ENCODE peak calls at places on chromosomes 7 and 10, in ten cellular contexts. One of them, this sample, is unnamed.
A peak's percentile ranks its signal among the peaks of the same experiment; 100 is the strongest.

GRCh38 chr10:49280001-49280408 is 19.0 kb upstream of the C10orf71 start:
- DNase-seq in activated CD4-positive, alpha-beta T cell treated with anti-CD3 and anti-CD28 coated beads, Interleukin-2, amount 10 ng/mL, durations not matched to agents 7 days and 5 days: no peak
- DNase-seq in HTR-8/SVneo: no peak
- DNase-seq in GM12865: no peak
- DNase-seq in NCI-H2171 treated with DMSO at 0.1 percent for 48 hours: no peak
- DNase-seq in Calu3: no peak
- DNase-seq in Ammon's horn: no peak
- DNase-seq in amniotic stem cell: no peak
- DNase-seq in suprapubic skin: no peak
- DNase-seq in ascending aorta: peak; percentile 68
- DNase-seq in this sample: no peak

GRCh38 chr7:146700015-146700560 is 583.5 kb downstream of the CNTNAP2 start:
- DNase-seq in activated CD4-positive, alpha-beta T cell treated with anti-CD3 and anti-CD28 coated beads, Interleukin-2, amount 10 ng/mL, durations not matched to agents 7 days and 5 days: no peak
- DNase-seq in HTR-8/SVneo: no peak
- DNase-seq in GM12865: no peak
- DNase-seq in NCI-H2171 treated with DMSO at 0.1 percent for 48 hours: no peak
- DNase-seq in Calu3: no peak
- DNase-seq in Ammon's horn: no peak
- DNase-seq in amniotic stem cell: no peak
- DNase-seq in suprapubic skin: no peak
- DNase-seq in ascending aorta: no peak
- DNase-seq in this sample: no peak

GRCh38 chr7:79149831-79150230 is 303.6 kb downstream of the MAGI2 start:
- DNase-seq in activated CD4-positive, alpha-beta T cell treated with anti-CD3 and anti-CD28 coated beads, Interleukin-2, amount 10 ng/mL, durations not matched to agents 7 days and 5 days: no peak
- DNase-seq in HTR-8/SVneo: no peak
- DNase-seq in GM12865: no peak
- DNase-seq in NCI-H2171 treated with DMSO at 0.1 percent for 48 hours: no peak
- DNase-seq in Calu3: no peak
- DNase-seq in Ammon's horn: no peak
- DNase-seq in amniotic stem cell: no peak
- DNase-seq in suprapubic skin: no peak
- DNase-seq in ascending aorta: no peak
- DNase-seq in this sample: no peak

GRCh38 chr7:105713488-105714465 is 132.5 kb upstream of the EFCAB10 start:
- DNase-seq in activated CD4-positive, alpha-beta T cell treated with anti-CD3 and anti-CD28 coated beads, Interleukin-2, amount 10 ng/mL, durations not matched to agents 7 days and 5 days: no peak
- DNase-seq in HTR-8/SVneo: peak; percentile 7
- DNase-seq in GM12865: no peak
- DNase-seq in NCI-H2171 treated with DMSO at 0.1 percent for 48 hours: no peak
- DNase-seq in Calu3: no peak
- DNase-seq in Ammon's horn: no peak
- DNase-seq in amniotic stem cell: no peak
- DNase-seq in suprapubic skin: no peak
- DNase-seq in ascending aorta: no peak
- DNase-seq in this sample: no peak

GRCh38 chr7:43674559-43675436 is 54.5 kb downstream of the COA1 start:
- DNase-seq in activated CD4-positive, alpha-beta T cell treated with anti-CD3 and anti-CD28 coated beads, Interleukin-2, amount 10 ng/mL, durations not matched to agents 7 days and 5 days: no peak
- DNase-seq in HTR-8/SVneo: peak; percentile 56
- DNase-seq in GM12865: no peak
- DNase-seq in NCI-H2171 treated with DMSO at 0.1 percent for 48 hours: no peak
- DNase-seq in Calu3: peak; percentile 40
- DNase-seq in Ammon's horn: no peak
- DNase-seq in amniotic stem cell: no peak
- DNase-seq in suprapubic skin: no peak
- DNase-seq in ascending aorta: no peak
- DNase-seq in this sample: no peak

GRCh38 chr7:45985902-45986301 is 64.8 kb upstream of the IGFBP3 start:
- DNase-seq in activated CD4-positive, alpha-beta T cell treated with anti-CD3 and anti-CD28 coated beads, Interleukin-2, amount 10 ng/mL, durations not matched to agents 7 days and 5 days: no peak
- DNase-seq in HTR-8/SVneo: no peak
- DNase-seq in GM12865: no peak
- DNase-seq in NCI-H2171 treated with DMSO at 0.1 percent for 48 hours: no peak
- DNase-seq in Calu3: peak; percentile 52
- DNase-seq in Ammon's horn: no peak
- DNase-seq in amniotic stem cell: no peak
- DNase-seq in suprapubic skin: no peak
- DNase-seq in ascending aorta: no peak
- DNase-seq in this sample: no peak

GRCh38 chr7:7122701-7123281 is 59.6 kb upstream of the C1GALT1 start:
- DNase-seq in activated CD4-positive, alpha-beta T cell treated with anti-CD3 and anti-CD28 coated beads, Interleukin-2, amount 10 ng/mL, durations not matched to agents 7 days and 5 days: no peak
- DNase-seq in HTR-8/SVneo: no peak
- DNase-seq in GM12865: no peak
- DNase-seq in NCI-H2171 treated with DMSO at 0.1 percent for 48 hours: no peak
- DNase-seq in Calu3: no peak
- DNase-seq in Ammon's horn: no peak
- DNase-seq in amniotic stem cell: no peak
- DNase-seq in suprapubic skin: no peak
- DNase-seq in ascending aorta: no peak
- DNase-seq in this sample: no peak

GRCh38 chr10:102599565-102600327 is 44.5 kb upstream of the TRIM8 start:
- DNase-seq in activated CD4-positive, alpha-beta T cell treated with anti-CD3 and anti-CD28 coated beads, Interleukin-2, amount 10 ng/mL, durations not matched to agents 7 days and 5 days: no peak
- DNase-seq in HTR-8/SVneo: no peak
- DNase-seq in GM12865: no peak
- DNase-seq in NCI-H2171 treated with DMSO at 0.1 percent for 48 hours: no peak
- DNase-seq in Calu3: no peak
- DNase-seq in Ammon's horn: no peak
- DNase-seq in amniotic stem cell: no peak
- DNase-seq in suprapubic skin: no peak
- DNase-seq in ascending aorta: no peak
- DNase-seq in this sample: no peak

GRCh38 chr7:27551803-27552202 is 110.9 kb downstream of the HIBADH start:
- DNase-seq in activated CD4-positive, alpha-beta T cell treated with anti-CD3 and anti-CD28 coated beads, Interleukin-2, amount 10 ng/mL, durations not matched to agents 7 days and 5 days: no peak
- DNase-seq in HTR-8/SVneo: no peak
- DNase-seq in GM12865: no peak
- DNase-seq in NCI-H2171 treated with DMSO at 0.1 percent for 48 hours: peak; percentile 89
- DNase-seq in Calu3: no peak
- DNase-seq in Ammon's horn: peak; percentile 13
- DNase-seq in amniotic stem cell: no peak
- DNase-seq in suprapubic skin: no peak
- DNase-seq in ascending aorta: no peak
- DNase-seq in this sample: no peak

GRCh38 chr7:83413831-83414230 is 235.1 kb downstream of the SEMA3E start:
- DNase-seq in activated CD4-positive, alpha-beta T cell treated with anti-CD3 and anti-CD28 coated beads, Interleukin-2, amount 10 ng/mL, durations not matched to agents 7 days and 5 days: no peak
- DNase-seq in HTR-8/SVneo: no peak
- DNase-seq in GM12865: no peak
- DNase-seq in NCI-H2171 treated with DMSO at 0.1 percent for 48 hours: peak; percentile 58
- DNase-seq in Calu3: no peak
- DNase-seq in Ammon's horn: peak; percentile 13
- DNase-seq in amniotic stem cell: no peak
- DNase-seq in suprapubic skin: no peak
- DNase-seq in ascending aorta: no peak
- DNase-seq in this sample: no peak

GRCh38 chr7:149077594-149077993 is 12.9 kb downstream of the ZNF786 start:
- DNase-seq in activated CD4-positive, alpha-beta T cell treated with anti-CD3 and anti-CD28 coated beads, Interleukin-2, amount 10 ng/mL, durations not matched to agents 7 days and 5 days: no peak
- DNase-seq in HTR-8/SVneo: no peak
- DNase-seq in GM12865: no peak
- DNase-seq in NCI-H2171 treated with DMSO at 0.1 percent for 48 hours: no peak
- DNase-seq in Calu3: no peak
- DNase-seq in Ammon's horn: no peak
- DNase-seq in amniotic stem cell: no peak
- DNase-seq in suprapubic skin: no peak
- DNase-seq in ascending aorta: no peak
- DNase-seq in this sample: no peak

GRCh38 chr7:109835577-109835976 is 1255.3 kb upstream of the LRRN3 start:
- DNase-seq in activated CD4-positive, alpha-beta T cell treated with anti-CD3 and anti-CD28 coated beads, Interleukin-2, amount 10 ng/mL, durations not matched to agents 7 days and 5 days: no peak
- DNase-seq in HTR-8/SVneo: no peak
- DNase-seq in GM12865: no peak
- DNase-seq in NCI-H2171 treated with DMSO at 0.1 percent for 48 hours: no peak
- DNase-seq in Calu3: no peak
- DNase-seq in Ammon's horn: no peak
- DNase-seq in amniotic stem cell: no peak
- DNase-seq in suprapubic skin: no peak
- DNase-seq in ascending aorta: no peak
- DNase-seq in this sample: no peak

GRCh38 chr7:136400877-136401276 is 423.7 kb upstream of the MTPN start:
- DNase-seq in activated CD4-positive, alpha-beta T cell treated with anti-CD3 and anti-CD28 coated beads, Interleukin-2, amount 10 ng/mL, durations not matched to agents 7 days and 5 days: no peak
- DNase-seq in HTR-8/SVneo: no peak
- DNase-seq in GM12865: no peak
- DNase-seq in NCI-H2171 treated with DMSO at 0.1 percent for 48 hours: no peak
- DNase-seq in Calu3: no peak
- DNase-seq in Ammon's horn: no peak
- DNase-seq in amniotic stem cell: no peak
- DNase-seq in suprapubic skin: no peak
- DNase-seq in ascending aorta: no peak
- DNase-seq in this sample: no peak

GRCh38 chr7:140726304-140726703 is 29.8 kb downstream of the NDUFB2 start:
- DNase-seq in activated CD4-positive, alpha-beta T cell treated with anti-CD3 and anti-CD28 coated beads, Interleukin-2, amount 10 ng/mL, durations not matched to agents 7 days and 5 days: no peak
- DNase-seq in HTR-8/SVneo: peak; percentile 6
- DNase-seq in GM12865: peak; percentile 12
- DNase-seq in NCI-H2171 treated with DMSO at 0.1 percent for 48 hours: peak; percentile 47
- DNase-seq in Calu3: no peak
- DNase-seq in Ammon's horn: peak; percentile 20
- DNase-seq in amniotic stem cell: no peak
- DNase-seq in suprapubic skin: no peak
- DNase-seq in ascending aorta: no peak
- DNase-seq in this sample: peak; percentile 28

GRCh38 chr10:454860-455259 is 234.6 kb downstream of the DIP2C start:
- DNase-seq in activated CD4-positive, alpha-beta T cell treated with anti-CD3 and anti-CD28 coated beads, Interleukin-2, amount 10 ng/mL, durations not matched to agents 7 days and 5 days: no peak
- DNase-seq in HTR-8/SVneo: peak; percentile 88
- DNase-seq in GM12865: no peak
- DNase-seq in NCI-H2171 treated with DMSO at 0.1 percent for 48 hours: no peak
- DNase-seq in Calu3: peak; percentile 47
- DNase-seq in Ammon's horn: no peak
- DNase-seq in amniotic stem cell: peak; percentile 44
- DNase-seq in suprapubic skin: no peak
- DNase-seq in ascending aorta: peak; percentile 71
- DNase-seq in this sample: no peak

GRCh38 chr10:49606981-49607535 is 3.1 kb upstream of the SLC18A3 start:
- DNase-seq in activated CD4-positive, alpha-beta T cell treated with anti-CD3 and anti-CD28 coated beads, Interleukin-2, amount 10 ng/mL, durations not matched to agents 7 days and 5 days: peak; percentile 83
- DNase-seq in HTR-8/SVneo: peak; percentile 80
- DNase-seq in GM12865: peak; percentile 73
- DNase-seq in NCI-H2171 treated with DMSO at 0.1 percent for 48 hours: no peak
- DNase-seq in Calu3: peak; percentile 80
- DNase-seq in Ammon's horn: peak; percentile 14
- DNase-seq in amniotic stem cell: peak; percentile 4
- DNase-seq in suprapubic skin: peak; percentile 54
- DNase-seq in ascending aorta: peak; percentile 68
- DNase-seq in this sample: peak; percentile 90

GRCh38 chr10:79038104-79038840 is 30.5 kb upstream of the ZMIZ1 start:
- DNase-seq in activated CD4-positive, alpha-beta T cell treated with anti-CD3 and anti-CD28 coated beads, Interleukin-2, amount 10 ng/mL, durations not matched to agents 7 days and 5 days: no peak
- DNase-seq in HTR-8/SVneo: no peak
- DNase-seq in GM12865: no peak
- DNase-seq in NCI-H2171 treated with DMSO at 0.1 percent for 48 hours: no peak
- DNase-seq in Calu3: no peak
- DNase-seq in Ammon's horn: no peak
- DNase-seq in amniotic stem cell: no peak
- DNase-seq in suprapubic skin: no peak
- DNase-seq in ascending aorta: no peak
- DNase-seq in this sample: no peak

GRCh38 chr10:99008106-99008505 is 227.5 kb downstream of the HPSE2 start:
- DNase-seq in activated CD4-positive, alpha-beta T cell treated with anti-CD3 and anti-CD28 coated beads, Interleukin-2, amount 10 ng/mL, durations not matched to agents 7 days and 5 days: no peak
- DNase-seq in HTR-8/SVneo: no peak
- DNase-seq in GM12865: no peak
- DNase-seq in NCI-H2171 treated with DMSO at 0.1 percent for 48 hours: no peak
- DNase-seq in Calu3: no peak
- DNase-seq in Ammon's horn: no peak
- DNase-seq in amniotic stem cell: no peak
- DNase-seq in suprapubic skin: no peak
- DNase-seq in ascending aorta: no peak
- DNase-seq in this sample: no peak

GRCh38 chr10:51063659-51064535 is 10.4 kb upstream of the PRKG1 start:
- DNase-seq in activated CD4-positive, alpha-beta T cell treated with anti-CD3 and anti-CD28 coated beads, Interleukin-2, amount 10 ng/mL, durations not matched to agents 7 days and 5 days: no peak
- DNase-seq in HTR-8/SVneo: no peak
- DNase-seq in GM12865: peak; percentile 11
- DNase-seq in NCI-H2171 treated with DMSO at 0.1 percent for 48 hours: no peak
- DNase-seq in Calu3: no peak
- DNase-seq in Ammon's horn: peak; percentile 51
- DNase-seq in amniotic stem cell: peak; percentile 12
- DNase-seq in suprapubic skin: no peak
- DNase-seq in ascending aorta: no peak
- DNase-seq in this sample: no peak

GRCh38 chr7:13830604-13830915 is 158.9 kb downstream of the ETV1 start:
- DNase-seq in activated CD4-positive, alpha-beta T cell treated with anti-CD3 and anti-CD28 coated beads, Interleukin-2, amount 10 ng/mL, durations not matched to agents 7 days and 5 days: no peak
- DNase-seq in HTR-8/SVneo: no peak
- DNase-seq in GM12865: no peak
- DNase-seq in NCI-H2171 treated with DMSO at 0.1 percent for 48 hours: no peak
- DNase-seq in Calu3: no peak
- DNase-seq in Ammon's horn: no peak
- DNase-seq in amniotic stem cell: no peak
- DNase-seq in suprapubic skin: no peak
- DNase-seq in ascending aorta: no peak
- DNase-seq in this sample: no peak

GRCh38 chr10:126135177-126135576 is 238.8 kb downstream of the FANK1 start:
- DNase-seq in activated CD4-positive, alpha-beta T cell treated with anti-CD3 and anti-CD28 coated beads, Interleukin-2, amount 10 ng/mL, durations not matched to agents 7 days and 5 days: no peak
- DNase-seq in HTR-8/SVneo: no peak
- DNase-seq in GM12865: no peak
- DNase-seq in NCI-H2171 treated with DMSO at 0.1 percent for 48 hours: no peak
- DNase-seq in Calu3: no peak
- DNase-seq in Ammon's horn: no peak
- DNase-seq in amniotic stem cell: no peak
- DNase-seq in suprapubic skin: no peak
- DNase-seq in ascending aorta: peak; percentile 31
- DNase-seq in this sample: no peak

GRCh38 chr7:114086491-114086905 is 167.7 kb upstream of the PPP1R3A start:
- DNase-seq in activated CD4-positive, alpha-beta T cell treated with anti-CD3 and anti-CD28 coated beads, Interleukin-2, amount 10 ng/mL, durations not matched to agents 7 days and 5 days: no peak
- DNase-seq in HTR-8/SVneo: no peak
- DNase-seq in GM12865: peak; percentile 43
- DNase-seq in NCI-H2171 treated with DMSO at 0.1 percent for 48 hours: no peak
- DNase-seq in Calu3: peak; percentile 45
- DNase-seq in Ammon's horn: no peak
- DNase-seq in amniotic stem cell: no peak
- DNase-seq in suprapubic skin: peak; percentile 71
- DNase-seq in ascending aorta: no peak
- DNase-seq in this sample: peak; percentile 34

GRCh38 chr10:79400567-79401004 is 44.8 kb downstream of the ZCCHC24 start:
- DNase-seq in activated CD4-positive, alpha-beta T cell treated with anti-CD3 and anti-CD28 coated beads, Interleukin-2, amount 10 ng/mL, durations not matched to agents 7 days and 5 days: peak; percentile 40
- DNase-seq in HTR-8/SVneo: peak; percentile 50
- DNase-seq in GM12865: peak; percentile 63
- DNase-seq in NCI-H2171 treated with DMSO at 0.1 percent for 48 hours: no peak
- DNase-seq in Calu3: peak; percentile 70
- DNase-seq in Ammon's horn: no peak
- DNase-seq in amniotic stem cell: no peak
- DNase-seq in suprapubic skin: no peak
- DNase-seq in ascending aorta: no peak
- DNase-seq in this sample: peak; percentile 87

GRCh38 chr10:30784896-30785605 is 155.5 kb upstream of the LYZL2 start:
- DNase-seq in activated CD4-positive, alpha-beta T cell treated with anti-CD3 and anti-CD28 coated beads, Interleukin-2, amount 10 ng/mL, durations not matched to agents 7 days and 5 days: no peak
- DNase-seq in HTR-8/SVneo: peak; percentile 64
- DNase-seq in GM12865: peak; percentile 56
- DNase-seq in NCI-H2171 treated with DMSO at 0.1 percent for 48 hours: peak; percentile 53
- DNase-seq in Calu3: peak; percentile 73
- DNase-seq in Ammon's horn: peak; percentile 95
- DNase-seq in amniotic stem cell: no peak
- DNase-seq in suprapubic skin: peak; percentile 85
- DNase-seq in ascending aorta: peak; percentile 93
- DNase-seq in this sample: peak; percentile 67

GRCh38 chr7:155296788-155297516 is 726 bp upstream of the INSIG1 start:
- DNase-seq in activated CD4-positive, alpha-beta T cell treated with anti-CD3 and anti-CD28 coated beads, Interleukin-2, amount 10 ng/mL, durations not matched to agents 7 days and 5 days: peak; percentile 89
- DNase-seq in HTR-8/SVneo: peak; percentile 61
- DNase-seq in GM12865: peak; percentile 76
- DNase-seq in NCI-H2171 treated with DMSO at 0.1 percent for 48 hours: peak; percentile 52
- DNase-seq in Calu3: peak; percentile 50
- DNase-seq in Ammon's horn: peak; percentile 50
- DNase-seq in amniotic stem cell: peak; percentile 42
- DNase-seq in suprapubic skin: peak; percentile 82
- DNase-seq in ascending aorta: peak; percentile 83
- DNase-seq in this sample: peak; percentile 55

GRCh38 chr7:82234457-82235049 is 209.0 kb downstream of the CACNA2D1 start:
- DNase-seq in activated CD4-positive, alpha-beta T cell treated with anti-CD3 and anti-CD28 coated beads, Interleukin-2, amount 10 ng/mL, durations not matched to agents 7 days and 5 days: no peak
- DNase-seq in HTR-8/SVneo: no peak
- DNase-seq in GM12865: peak; percentile 43
- DNase-seq in NCI-H2171 treated with DMSO at 0.1 percent for 48 hours: peak; percentile 77
- DNase-seq in Calu3: peak; percentile 1
- DNase-seq in Ammon's horn: peak; percentile 47
- DNase-seq in amniotic stem cell: peak; percentile 49
- DNase-seq in suprapubic skin: no peak
- DNase-seq in ascending aorta: no peak
- DNase-seq in this sample: peak; percentile 12

GRCh38 chr10:110007171-110007700 is 548 bp upstream of the ADD3 start:
- DNase-seq in activated CD4-positive, alpha-beta T cell treated with anti-CD3 and anti-CD28 coated beads, Interleukin-2, amount 10 ng/mL, durations not matched to agents 7 days and 5 days: no peak
- DNase-seq in HTR-8/SVneo: peak; percentile 43
- DNase-seq in GM12865: no peak
- DNase-seq in NCI-H2171 treated with DMSO at 0.1 percent for 48 hours: no peak
- DNase-seq in Calu3: peak; percentile 36
- DNase-seq in Ammon's horn: no peak
- DNase-seq in amniotic stem cell: no peak
- DNase-seq in suprapubic skin: no peak
- DNase-seq in ascending aorta: no peak
- DNase-seq in this sample: no peak

GRCh38 chr7:33495207-33495606 is 365.8 kb downstream of the BBS9 start:
- DNase-seq in activated CD4-positive, alpha-beta T cell treated with anti-CD3 and anti-CD28 coated beads, Interleukin-2, amount 10 ng/mL, durations not matched to agents 7 days and 5 days: no peak
- DNase-seq in HTR-8/SVneo: peak; percentile 10
- DNase-seq in GM12865: no peak
- DNase-seq in NCI-H2171 treated with DMSO at 0.1 percent for 48 hours: no peak
- DNase-seq in Calu3: no peak
- DNase-seq in Ammon's horn: peak; percentile 4
- DNase-seq in amniotic stem cell: no peak
- DNase-seq in suprapubic skin: no peak
- DNase-seq in ascending aorta: no peak
- DNase-seq in this sample: no peak